ENCODE peak calls at places on chromosomes 7 and 10, in ten cellular contexts. S is ascending aorta, F is DMS 273 treated with DMSO at 0.1 percent for 48 hours, L is memory B cell, Z is NCI-H524, K is NCI-H774, B is BE2C, W is epithelial cell of esophagus, A is coronary artery, M is anterior cingulate cortex. G is an unnamed sample.

GRCh38 chr10:44697096-44697495 is 214.0 kb upstream of the TMEM72 start:
- DNase-seq in S (no peak), F (no peak), L (no peak), Z (no peak), K (no peak), B (no peak), W (no peak), A (no peak), M (no peak), G (no peak)

GRCh38 chr10:125538947-125539649 is 143.9 kb downstream of the TEX36 start:
- DNase-seq in S (no peak), F (peak; percentile 58), L (no peak), Z (peak; percentile 80), K (peak; percentile 28), B (no peak), W (no peak), A (no peak), M (no peak), G (no peak)

GRCh38 chr10:70578371-70578947 is 24.1 kb downstream of the PRF1 start:
- DNase-seq in S (no peak), F (no peak), L (no peak), Z (no peak), K (no peak), B (no peak), W (peak; percentile 62), A (no peak), M (no peak), G (peak; percentile 53)

GRCh38 chr10:88042162-88043100 is 179.0 kb downstream of the PTEN start:
- DNase-seq in S (no peak), F (no peak), L (no peak), Z (no peak), K (no peak), B (peak; percentile 8), W (peak; percentile 97), A (no peak), M (no peak), G (peak; percentile 10)

GRCh38 chr7:158561659-158562058 is 26.0 kb downstream of the PTPRN2 start:
- DNase-seq in S (no peak), F (no peak), L (no peak), Z (no peak), K (no peak), B (no peak), W (no peak), A (no peak), M (no peak), G (no peak)

GRCh38 chr10:112525215-112525614 is 78.2 kb downstream of the VTI1A start:
- DNase-seq in S (no peak), F (no peak), L (no peak), Z (no peak), K (no peak), B (no peak), W (peak; percentile 71), A (no peak), M (no peak), G (no peak)

GRCh38 chr10:21702633-21703111 is 168.6 kb downstream of the MLLT10 start:
- DNase-seq in S (no peak), F (no peak), L (no peak), Z (no peak), K (no peak), B (no peak), W (no peak), A (no peak), M (no peak), G (no peak)

GRCh38 chr7:93185303-93186027 is 37.3 kb upstream of the SAMD9L start:
- DNase-seq in S (no peak), F (no peak), L (no peak), Z (no peak), K (no peak), B (no peak), W (peak; percentile 75), A (no peak), M (no peak), G (no peak)

GRCh38 chr7:75072978-75073282 is 672 bp downstream of the RCC1L start:
- DNase-seq in S (no peak), F (no peak), L (no peak), Z (no peak), K (no peak), B (no peak), W (no peak), A (no peak), M (no peak), G (no peak)

GRCh38 chr10:114103286-114103685 is 59.6 kb downstream of the ADRB1 start:
- DNase-seq in S (no peak), F (peak; percentile 11), L (peak; percentile 18), Z (peak; percentile 33), K (peak; percentile 18), B (peak; percentile 15), W (peak; percentile 73), A (no peak), M (peak; percentile 20), G (peak; percentile 45)

GRCh38 chr7:142722289-142722794 is 26.9 kb upstream of the PRSS1 start:
- DNase-seq in S (no peak), F (no peak), L (no peak), Z (no peak), K (no peak), B (no peak), W (no peak), A (no peak), M (no peak), G (no peak)

GRCh38 chr10:124086787-124087671 is 6.4 kb downstream of the CHST15 start:
- DNase-seq in S (no peak), F (no peak), L (no peak), Z (no peak), K (no peak), B (peak; percentile 52), W (no peak), A (no peak), M (no peak), G (no peak)

GRCh38 chr7:35019801-35020200 is 17.5 kb downstream of the DPY19L1 start:
- DNase-seq in S (no peak), F (no peak), L (no peak), Z (no peak), K (no peak), B (no peak), W (no peak), A (no peak), M (no peak), G (no peak)

GRCh38 chr10:3807221-3807927 is 22.4 kb upstream of the KLF6 start:
- DNase-seq in S (no peak), F (no peak), L (no peak), Z (no peak), K (no peak), B (no peak), W (no peak), A (no peak), M (no peak), G (no peak)

GRCh38 chr10:113302062-113302461 is 250.8 kb upstream of the HABP2 start:
- DNase-seq in S (no peak), F (no peak), L (no peak), Z (no peak), K (no peak), B (no peak), W (peak; percentile 50), A (no peak), M (no peak), G (no peak)